ENCODE peak calls at places on chromosomes 4 and X, in eight cellular contexts. X, Y, W, N, R, V, E and D are unnamed samples.

GRCh38 chr4:1009647-1010521 is 1.5 kb upstream of the FGFRL1 start:
- DNase-seq in E (peak; percentile 72), R (peak; percentile 85), N (peak; percentile 73), W (peak; percentile 75), Y (peak; percentile 83), V (peak; percentile 73), X (peak; percentile 59), D (no peak)

GRCh38 chr4:27964095-27964494 is 1103.5 kb downstream of the STIM2 start:
- DNase-seq in W (no peak), R (no peak), Y (no peak), N (no peak), X (no peak), V (no peak), E (no peak), D (no peak)

GRCh38 chr4:154329268-154329858 is 162.2 kb downstream of the DCHS2 start:
- DNase-seq in X (no peak), N (no peak), W (no peak), V (no peak), Y (peak; percentile 49), E (no peak), R (no peak), D (no peak)

GRCh38 chr4:128338634-128339355 is 51.2 kb upstream of the PGRMC2 start:
- DNase-seq in W (no peak), N (no peak), V (no peak), Y (no peak), E (no peak), R (no peak), X (no peak), D (peak; percentile 53)

GRCh38 chr4:161359491-161359890 is 804.3 kb downstream of the FSTL5 start:
- DNase-seq in N (no peak), V (no peak), E (no peak), X (no peak), W (no peak), Y (no peak), R (no peak), D (no peak)

GRCh38 chr4:88144048-88144447 is 14.4 kb downstream of the ABCG2 start:
- DNase-seq in V (no peak), N (no peak), X (no peak), R (no peak), Y (no peak), W (no peak), E (no peak), D (no peak)

GRCh38 chr4:144360394-144360793 is 219.9 kb upstream of the GYPA start:
- DNase-seq in E (no peak), W (no peak), V (no peak), X (no peak), Y (no peak), R (no peak), N (no peak), D (no peak)

GRCh38 chr4:6963139-6963611 is 53.5 kb downstream of the TBC1D14 start:
- DNase-seq in X (no peak), W (no peak), E (no peak), N (no peak), R (peak; percentile 52), V (no peak), Y (no peak), D (no peak)

GRCh38 chr4:89539797-89540711 is 232.5 kb upstream of the GPRIN3 start:
- DNase-seq in W (no peak), Y (no peak), X (no peak), V (no peak), E (no peak), N (no peak), R (no peak), D (no peak)

GRCh38 chr4:47531241-47531953 is 46.3 kb downstream of the ATP10D start:
- DNase-seq in Y (no peak), N (peak; percentile 27), X (peak; percentile 8), R (no peak), V (peak; percentile 43), E (peak; percentile 28), W (no peak), D (peak; percentile 47)

GRCh38 chr4:96149911-96150310 is 310.0 kb downstream of the PDHA2 start:
- DNase-seq in N (no peak), E (no peak), Y (no peak), X (no peak), R (no peak), V (no peak), W (no peak), D (no peak)

GRCh38 chrX:37746951-37747350 is 32.9 kb upstream of the CYBB start:
- DNase-seq in N (no peak), E (no peak), Y (no peak), V (no peak), R (no peak), W (no peak), X (no peak), D (no peak)

GRCh38 chrX:9327747-9328145 is 137.1 kb upstream of the TBL1X start:
- DNase-seq in Y (no peak), W (no peak), E (no peak), N (no peak), V (no peak), R (no peak), X (no peak), D (no peak)

GRCh38 chr4:152104286-152104685 is 343.5 kb upstream of the GATB start:
- DNase-seq in Y (no peak), R (no peak), N (no peak), E (no peak), X (no peak), W (no peak), V (no peak), D (no peak)

GRCh38 chr4:152106781-152107321 is 346.0 kb upstream of the GATB start:
- DNase-seq in X (no peak), E (no peak), V (no peak), W (no peak), Y (no peak), R (no peak), N (no peak), D (no peak)

GRCh38 chr4:152107736-152108500 is 347.1 kb upstream of the GATB start:
- DNase-seq in V (no peak), E (no peak), N (no peak), W (no peak), X (no peak), Y (no peak), R (no peak), D (no peak)

GRCh38 chr4:152104846-152105462 is 344.1 kb upstream of the GATB start:
- DNase-seq in E (no peak), W (no peak), N (no peak), X (no peak), Y (no peak), V (no peak), R (no peak), D (no peak)

GRCh38 chr4:152106113-152106763 is 345.4 kb upstream of the GATB start:
- DNase-seq in X (peak; percentile 76), Y (no peak), V (no peak), N (no peak), W (peak; percentile 77), R (no peak), E (peak; percentile 77), D (peak; percentile 89)
- H3K27ac ChIP-seq in X (peak overlapping the region; percentile 36), Y (no peak overlapping the region), V (no peak overlapping the region), N (no peak overlapping the region), W (no peak overlapping the region), R (no peak overlapping the region), E (peak overlapping the region; percentile 17), D (peak overlapping the region; percentile 93)

DNA sequence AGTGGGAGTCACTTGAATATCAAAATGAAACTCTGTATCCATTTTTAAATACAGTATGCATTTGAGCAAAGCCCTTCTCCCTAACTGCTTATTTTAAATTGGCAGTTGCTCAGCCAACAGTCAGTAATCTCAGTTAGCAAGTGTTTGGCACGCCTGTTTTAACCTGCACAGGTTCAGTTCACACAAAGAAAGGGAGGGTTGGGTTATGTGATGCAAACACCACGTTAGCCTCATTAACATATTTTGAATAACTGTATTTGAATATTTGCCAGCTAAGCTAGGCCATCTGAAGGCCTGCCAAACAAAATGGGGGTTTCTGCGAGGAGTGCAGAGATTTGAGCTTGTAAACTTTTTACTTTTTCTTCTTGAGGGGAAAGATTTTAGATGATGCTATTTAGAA is 19.8 kb downstream of the GAB1 start:
- DNase-seq in Y (no peak), N (no peak), V (no peak), W (no peak), E (no peak), R (no peak), X (peak; percentile 30), D (no peak)
- TF ChIP-seq CTCF in Y (no peak), N (no peak), V (no peak), W (no peak), E (no peak), R (no peak), X (no peak), D (no peak)

DNA sequence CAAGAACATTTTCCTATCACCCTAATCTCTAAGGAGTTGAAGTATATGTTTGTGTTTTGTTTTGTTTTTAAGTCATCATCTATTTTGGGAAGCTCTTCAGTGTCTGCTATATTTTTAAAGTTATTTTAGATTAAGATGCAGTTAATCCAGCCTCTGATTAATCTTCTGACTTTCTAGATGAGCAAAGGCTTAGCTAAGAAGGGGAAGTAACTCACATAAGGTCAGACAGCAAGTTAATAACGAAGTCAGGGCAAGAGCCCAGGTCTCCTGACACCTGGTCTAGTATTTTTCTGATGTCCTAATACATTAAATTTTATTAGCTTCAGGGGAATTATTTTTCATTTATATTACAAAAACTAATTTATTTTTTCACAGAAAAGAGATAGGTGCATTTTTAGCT is 168.5 kb downstream of the SOWAHB start:
- DNase-seq in N (no peak), R (no peak), Y (no peak), V (no peak), E (no peak), X (no peak), W (no peak), D (no peak)
- H3K27ac ChIP-seq in N (no peak overlapping the region), R (no peak overlapping the region), Y (no peak overlapping the region), V (no peak overlapping the region), E (no peak overlapping the region), X (no peak overlapping the region), W (no peak overlapping the region), D (no peak overlapping the region)

GRCh38 chr4:101033986-101034385 is 313.3 kb downstream of the PPP3CA start:
- DNase-seq in R (no peak), V (no peak), N (no peak), E (no peak), Y (no peak), W (no peak), X (no peak), D (no peak)
- TF ChIP-seq CTCF in R (no peak), V (no peak), N (no peak), E (no peak), Y (peak; percentile 6), W (no peak), X (no peak), D (no peak)

DNA sequence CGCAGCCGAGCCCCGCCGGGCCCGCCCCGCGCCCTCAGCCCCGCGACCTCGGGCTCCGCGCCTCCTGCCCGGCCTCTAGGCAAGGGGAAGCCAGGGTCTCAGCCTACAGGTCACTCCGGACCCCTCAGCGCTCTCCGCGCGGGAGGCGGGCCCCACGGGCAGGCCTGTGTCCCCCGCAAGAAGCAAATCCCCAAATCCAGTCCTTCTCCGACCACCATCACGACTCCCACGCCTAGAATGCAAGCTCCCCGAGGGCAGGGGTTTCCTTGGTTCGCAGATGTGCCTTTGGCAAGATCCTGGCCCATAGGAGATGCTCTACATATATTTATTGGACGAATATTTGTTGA is 230 bp upstream of the CCDC149 start:
- DNase-seq in X (no peak), Y (no peak), W (no peak), R (no peak), V (no peak), N (no peak), E (no peak), D (no peak)
- H3K27ac ChIP-seq in X (peak overlapping the region; percentile 97), Y (peak overlapping the region; percentile 87), W (peak overlapping the region; percentile 88), R (peak overlapping the region; percentile 86), V (no peak overlapping the region), N (no peak overlapping the region), E (peak overlapping the region; percentile 93), D (peak overlapping the region; percentile 31)